ENCODE peak calls at places on chromosomes 11 and 22, in four cellular contexts. One of them, this sample, is unnamed. For H3K36me3 and H3K9me3, the result is how much of the 10 kb centered on the place peaks cover.

GRCh38 chr11:86386791-86387190 is 12.1 kb downstream of the CCDC81 start:
- DNase-seq in heart left ventricle: no peak
- DNase-seq in testis: no peak
- DNase-seq in astrocyte: no peak
- DNase-seq in this sample: no peak

GRCh38 chr11:203056-203944 is 3.9 kb downstream of the BET1L start:
- DNase-seq in heart left ventricle: no peak
- DNase-seq in testis: peak
- DNase-seq in astrocyte: no peak
- DNase-seq in this sample: peak

GRCh38 chr11:118913411-118914125 is 12.2 kb downstream of the BCL9L start:
- DNase-seq in heart left ventricle: no peak
- DNase-seq in testis: no peak
- DNase-seq in astrocyte: no peak
- DNase-seq in this sample: no peak

GRCh38 chr11:45779602-45780001 is 25.3 kb upstream of the SLC35C1 start:
- DNase-seq in heart left ventricle: no peak
- DNase-seq in testis: no peak
- DNase-seq in astrocyte: no peak
- DNase-seq in this sample: no peak

GRCh38 chr11:118691926-118692830 is 12.7 kb upstream of the TREH start:
- DNase-seq in heart left ventricle: no peak
- DNase-seq in testis: no peak
- DNase-seq in astrocyte: peak
- DNase-seq in this sample: no peak

GRCh38 chr11:64772318-64773018 is 5.9 kb downstream of the SF1 start:
- DNase-seq in heart left ventricle: no peak
- DNase-seq in testis: no peak
- DNase-seq in astrocyte: no peak
- DNase-seq in this sample: no peak

GRCh38 chr22:29856496-29856895 is 18.4 kb upstream of the ASCC2 start:
- DNase-seq in heart left ventricle: no peak
- DNase-seq in testis: no peak
- DNase-seq in astrocyte: no peak
- DNase-seq in this sample: no peak

GRCh38 chr11:69546735-69547370 is 65.4 kb downstream of the LINC01488 start:
- DNase-seq in heart left ventricle: no peak
- DNase-seq in testis: no peak
- DNase-seq in astrocyte: no peak
- DNase-seq in this sample: no peak

GRCh38 chr11:113874920-113875413 is 405 bp downstream of the USP28 start:
- DNase-seq in heart left ventricle: no peak
- DNase-seq in testis: no peak
- DNase-seq in astrocyte: peak
- DNase-seq in this sample: no peak

GRCh38 chr11:22808559-22809197 is 20.9 kb downstream of the SVIP start:
- DNase-seq in heart left ventricle: peak
- DNase-seq in testis: no peak
- DNase-seq in astrocyte: no peak
- DNase-seq in this sample: no peak

GRCh38 chr11:26976389-26976788 is 17.5 kb upstream of the FIBIN start:
- DNase-seq in heart left ventricle: no peak
- DNase-seq in testis: no peak
- DNase-seq in astrocyte: peak
- DNase-seq in this sample: no peak
- H3K36me3 ChIP-seq in heart left ventricle: under half
- H3K36me3 ChIP-seq in testis: under half
- H3K36me3 ChIP-seq in astrocyte: under half
- H3K36me3 ChIP-seq in this sample: under half

DNA sequence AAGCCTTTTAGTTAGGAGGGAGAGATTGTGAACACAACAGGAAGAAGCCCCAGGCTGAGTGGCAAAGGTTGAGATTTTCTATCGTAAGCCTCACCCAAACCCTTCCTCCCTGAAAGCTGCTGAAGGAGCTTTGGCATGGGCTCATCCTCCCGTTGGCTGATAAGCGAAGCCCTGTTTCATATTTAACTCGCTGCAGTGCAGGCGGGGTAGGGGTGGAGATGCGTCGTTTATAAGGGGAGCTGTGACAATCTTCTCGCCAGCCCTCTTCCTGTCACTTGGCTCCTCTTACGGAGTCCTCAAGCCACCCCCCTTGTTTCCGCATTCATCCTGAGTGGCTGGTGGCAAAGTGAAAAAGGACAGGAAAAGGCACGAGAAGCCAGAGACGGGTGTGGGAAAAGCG is 137.0 kb downstream of the OR4C45 start:
- DNase-seq in heart left ventricle: no peak
- DNase-seq in testis: no peak
- DNase-seq in astrocyte: no peak
- DNase-seq in this sample: no peak
- H3K9me3 ChIP-seq in heart left ventricle: under half
- H3K9me3 ChIP-seq in testis: under half
- H3K9me3 ChIP-seq in astrocyte: under half
- H3K9me3 ChIP-seq in this sample: under half

GRCh38 chr22:39431216-39431801 is 25.5 kb upstream of the MGAT3 start:
- DNase-seq in heart left ventricle: no peak
- DNase-seq in testis: no peak
- DNase-seq in astrocyte: no peak
- DNase-seq in this sample: no peak
- H3K36me3 ChIP-seq in heart left ventricle: half or more
- H3K36me3 ChIP-seq in testis: under half
- H3K36me3 ChIP-seq in astrocyte: under half
- H3K36me3 ChIP-seq in this sample: half or more

GRCh38 chr22:48651981-48652538 is 1175.6 kb downstream of the BRD1 start:
- DNase-seq in heart left ventricle: no peak
- DNase-seq in testis: no peak
- DNase-seq in astrocyte: peak
- DNase-seq in this sample: no peak
- H3K9me3 ChIP-seq in heart left ventricle: under half
- H3K9me3 ChIP-seq in testis: under half
- H3K9me3 ChIP-seq in astrocyte: under half
- H3K9me3 ChIP-seq in this sample: under half

GRCh38 chr11:20077973-20078372 is 82.3 kb downstream of the DBX1 start:
- DNase-seq in heart left ventricle: no peak
- DNase-seq in testis: no peak
- DNase-seq in astrocyte: no peak
- DNase-seq in this sample: no peak

GRCh38 chr11:20084921-20085814 is 75.1 kb downstream of the DBX1 start:
- DNase-seq in heart left ventricle: no peak
- DNase-seq in testis: no peak
- DNase-seq in astrocyte: no peak
- DNase-seq in this sample: no peak

GRCh38 chr11:20080032-20080685 is 80.1 kb downstream of the DBX1 start:
- DNase-seq in heart left ventricle: no peak
- DNase-seq in testis: no peak
- DNase-seq in astrocyte: no peak
- DNase-seq in this sample: no peak

GRCh38 chr11:20078846-20079245 is 81.4 kb downstream of the DBX1 start:
- DNase-seq in heart left ventricle: no peak
- DNase-seq in testis: no peak
- DNase-seq in astrocyte: no peak
- DNase-seq in this sample: no peak

DNA sequence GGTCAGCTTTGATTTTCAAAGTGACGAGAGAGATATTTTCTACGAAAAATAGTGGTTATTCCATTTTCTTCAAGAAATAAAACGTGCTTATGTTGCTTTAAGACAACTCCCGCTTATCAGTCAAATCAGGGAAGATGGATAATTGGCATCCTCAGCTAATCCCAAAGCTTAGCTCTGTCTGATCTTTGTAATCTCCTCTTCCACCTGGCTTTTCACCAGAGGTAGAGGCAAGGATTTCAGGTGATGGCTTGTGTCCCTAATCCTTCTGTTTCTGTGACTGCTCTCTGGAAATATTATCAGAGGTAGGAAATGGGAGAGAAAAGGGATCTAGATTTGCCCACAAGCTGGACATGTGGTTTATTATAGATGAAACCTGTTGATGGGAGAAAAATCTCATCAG is 78.9 kb downstream of the DBX1 start:
- DNase-seq in heart left ventricle: no peak
- DNase-seq in testis: no peak
- DNase-seq in astrocyte: no peak
- DNase-seq in this sample: no peak
- H3K36me3 ChIP-seq in heart left ventricle: half or more
- H3K36me3 ChIP-seq in testis: under half
- H3K36me3 ChIP-seq in astrocyte: under half
- H3K36me3 ChIP-seq in this sample: half or more